ENCODE peak calls at places on chromosome X, in ten cellular contexts. C is fibroblast of villous mesenchyme, T is tibial artery, J is lung, F is dorsolateral prefrontal cortex, P is A673, Y is endothelial cell, A is BJ, N is astrocyte of the spinal cord, X is heart left ventricle. B is an unnamed sample.

GRCh38 chrX:131763674-131764073 is 219.8 kb downstream of the OR13H1 start:
- DNase-seq in C (peak), T (no peak), J (peak), F (peak), P (peak), Y (no peak), A (no peak), N (peak), X (no peak), B (no peak)

GRCh38 chrX:397575-397974 is 10.9 kb upstream of the PPP2R3B start:
- DNase-seq in C (peak), T (no peak), J (no peak), F (no peak), P (no peak), Y (no peak), A (peak), N (peak), X (peak), B (no peak)

GRCh38 chrX:119272882-119273806 is 37.1 kb downstream of the PGRMC1 start:
- DNase-seq in C (peak), T (no peak), J (no peak), F (no peak), P (no peak), Y (peak), A (no peak), N (peak), X (peak), B (no peak)

GRCh38 chrX:52262195-52262546 is 77.5 kb downstream of the MAGED4 start:
- DNase-seq in C (no peak), T (no peak), J (no peak), F (no peak), P (peak), Y (no peak), A (no peak), N (peak), X (no peak), B (no peak)

GRCh38 chrX:150365051-150365952 is 2.2 kb downstream of the MAMLD1 start:
- DNase-seq in C (peak), T (peak), J (peak), F (peak), P (peak), Y (peak), A (no peak), N (peak), X (peak), B (no peak)

GRCh38 chrX:40156472-40157227 is 58.9 kb upstream of the BCOR start:
- DNase-seq in C (no peak), T (no peak), J (no peak), F (no peak), P (no peak), Y (no peak), A (no peak), N (no peak), X (no peak), B (no peak)

GRCh38 chrX:133045986-133046385 is 50.9 kb downstream of the USP26 start:
- DNase-seq in C (peak), T (no peak), J (no peak), F (no peak), P (peak), Y (peak), A (no peak), N (peak), X (no peak), B (no peak)

GRCh38 chrX:138745215-138745614 is 33.7 kb upstream of the FGF13 start:
- DNase-seq in C (peak), T (no peak), J (peak), F (no peak), P (peak), Y (peak), A (no peak), N (peak), X (no peak), B (no peak)

GRCh38 chrX:139204903-139205667 is 325.5 kb upstream of the F9 start:
- DNase-seq in C (no peak), T (no peak), J (no peak), F (no peak), P (peak), Y (peak), A (no peak), N (no peak), X (peak), B (no peak)

GRCh38 chrX:152824841-152825374 is 5.6 kb downstream of the CETN2 start:
- DNase-seq in C (no peak), T (no peak), J (no peak), F (no peak), P (no peak), Y (no peak), A (no peak), N (no peak), X (no peak), B (no peak)

GRCh38 chrX:11533211-11533651 is 132.5 kb downstream of the ARHGAP6 start:
- DNase-seq in C (peak), T (no peak), J (no peak), F (no peak), P (peak), Y (no peak), A (peak), N (peak), X (no peak), B (no peak)

GRCh38 chrX:44913656-44914531 is 40.9 kb downstream of the KDM6A start:
- DNase-seq in C (no peak), T (no peak), J (no peak), F (no peak), P (no peak), Y (no peak), A (no peak), N (no peak), X (no peak), B (no peak)

GRCh38 chrX:25018682-25019081 is 2.9 kb upstream of the ARX start:
- DNase-seq in C (no peak), T (no peak), J (no peak), F (no peak), P (no peak), Y (no peak), A (no peak), N (no peak), X (no peak), B (no peak)

GRCh38 chrX:5681159-5681558 is 547.5 kb downstream of the NLGN4X start:
- DNase-seq in C (peak), T (no peak), J (no peak), F (no peak), P (peak), Y (no peak), A (no peak), N (peak), X (no peak), B (no peak)

GRCh38 chrX:6021316-6022091 is 207.2 kb downstream of the NLGN4X start:
- DNase-seq in C (peak), T (no peak), J (peak), F (no peak), P (peak), Y (peak), A (no peak), N (peak), X (no peak), B (no peak)

GRCh38 chrX:6758234-6758633 is 223.3 kb upstream of the VCX3A start:
- DNase-seq in C (no peak), T (no peak), J (no peak), F (no peak), P (no peak), Y (no peak), A (no peak), N (no peak), X (no peak), B (no peak)

GRCh38 chrX:68989865-68990606 is 161.2 kb downstream of the EFNB1 start:
- DNase-seq in C (peak), T (no peak), J (no peak), F (no peak), P (no peak), Y (no peak), A (peak), N (peak), X (peak), B (peak)

GRCh38 chrX:267771-268261 is 13.4 kb upstream of the PLCXD1 start:
- DNase-seq in C (no peak), T (peak), J (no peak), F (peak), P (no peak), Y (no peak), A (no peak), N (no peak), X (peak), B (peak)

GRCh38 chrX:39275500-39276068 is 474.3 kb downstream of the MID1IP1 start:
- DNase-seq in C (no peak), T (no peak), J (no peak), F (no peak), P (no peak), Y (no peak), A (no peak), N (no peak), X (no peak), B (no peak)

GRCh38 chrX:12974797-12975669 is at the start of gene TMSB4X:
- DNase-seq in C (peak), T (peak), J (peak), F (peak), P (peak), Y (peak), A (no peak), N (peak), X (peak), B (peak)

GRCh38 chrX:103175944-103176753 is 38.8 kb upstream of the BEX4 start:
- DNase-seq in C (peak), T (peak), J (peak), F (peak), P (peak), Y (peak), A (no peak), N (peak), X (peak), B (peak)

GRCh38 chrX:102883491-102883890 is 53.6 kb upstream of the RAB40AL start:
- DNase-seq in C (no peak), T (no peak), J (no peak), F (no peak), P (no peak), Y (no peak), A (no peak), N (no peak), X (no peak), B (no peak)

GRCh38 chrX:37912286-37912685 is 64.9 kb upstream of the DYNLT3 start:
- DNase-seq in C (peak), T (no peak), J (no peak), F (no peak), P (peak), Y (no peak), A (peak), N (peak), X (no peak), B (no peak)

GRCh38 chrX:69107231-69107739 is 58.0 kb downstream of the PJA1 start:
- DNase-seq in C (peak), T (no peak), J (no peak), F (no peak), P (peak), Y (no peak), A (no peak), N (no peak), X (no peak), B (no peak)

GRCh38 chrX:105715746-105716145 is 106.6 kb upstream of the NRK start:
- DNase-seq in C (no peak), T (no peak), J (no peak), F (no peak), P (no peak), Y (no peak), A (no peak), N (no peak), X (no peak), B (no peak)

DNA sequence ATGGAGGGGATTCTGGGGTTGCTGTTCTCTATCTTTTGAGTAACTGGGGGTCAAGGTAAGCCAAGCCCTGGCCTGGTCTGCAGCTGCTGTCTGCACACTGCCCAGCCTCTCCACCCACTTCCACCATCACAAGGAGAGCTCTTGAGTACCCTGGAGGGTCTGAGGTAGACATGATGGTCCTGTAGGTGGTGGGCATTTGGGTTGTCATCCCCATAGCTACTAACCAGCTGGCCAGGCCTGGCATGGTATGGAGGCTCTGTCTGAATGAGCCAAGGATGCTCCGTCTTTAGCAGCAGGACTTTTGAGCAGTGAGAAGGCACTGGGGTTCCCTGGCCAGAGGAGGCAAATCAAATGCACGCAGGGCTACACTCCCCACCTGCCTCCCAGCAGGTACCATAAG is 82.7 kb downstream of the NHSL2 start:
- DNase-seq in C (no peak), T (no peak), J (no peak), F (no peak), P (no peak), Y (no peak), A (no peak), N (no peak), X (no peak), B (no peak)
- TF ChIP-seq CTCF in C (no peak), T (no peak), J (no peak), F (no peak), P (no peak), Y (no peak), A (no peak), N (no peak), X (no peak), B (no peak)

GRCh38 chrX:120625366-120625765 is 4.5 kb downstream of the C1GALT1C1 start:
- DNase-seq in C (peak), T (no peak), J (no peak), F (no peak), P (no peak), Y (no peak), A (peak), N (no peak), X (no peak), B (no peak)
- TF ChIP-seq CTCF in C (no peak), T (no peak), J (no peak), F (no peak), P (no peak), Y (no peak), A (no peak), N (no peak), X (no peak), B (no peak)

DNA sequence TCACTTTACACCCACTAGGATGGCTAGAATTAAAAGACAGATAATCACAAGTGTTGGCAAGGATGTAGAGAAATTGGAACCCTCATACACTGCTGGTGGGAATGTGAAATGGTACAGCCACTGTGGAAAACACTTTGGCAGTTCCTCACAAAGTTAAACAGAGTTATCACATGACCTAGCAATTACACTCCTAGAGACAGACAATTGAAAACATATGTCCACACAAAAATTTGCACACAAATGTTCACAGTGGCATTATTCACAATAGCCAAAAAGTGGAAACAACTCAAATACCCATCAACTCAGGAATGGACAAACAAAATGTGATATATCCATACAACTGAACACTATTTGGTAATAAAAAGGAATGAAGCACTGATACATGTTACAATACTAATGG is 5.7 kb downstream of the ZNF280C start:
- DNase-seq in C (peak), T (no peak), J (no peak), F (no peak), P (no peak), Y (no peak), A (no peak), N (no peak), X (no peak), B (no peak)
- TF ChIP-seq CTCF in C (no peak), T (no peak), J (no peak), F (no peak), P (no peak), Y (no peak), A (peak), N (no peak), X (no peak), B (no peak)

DNA sequence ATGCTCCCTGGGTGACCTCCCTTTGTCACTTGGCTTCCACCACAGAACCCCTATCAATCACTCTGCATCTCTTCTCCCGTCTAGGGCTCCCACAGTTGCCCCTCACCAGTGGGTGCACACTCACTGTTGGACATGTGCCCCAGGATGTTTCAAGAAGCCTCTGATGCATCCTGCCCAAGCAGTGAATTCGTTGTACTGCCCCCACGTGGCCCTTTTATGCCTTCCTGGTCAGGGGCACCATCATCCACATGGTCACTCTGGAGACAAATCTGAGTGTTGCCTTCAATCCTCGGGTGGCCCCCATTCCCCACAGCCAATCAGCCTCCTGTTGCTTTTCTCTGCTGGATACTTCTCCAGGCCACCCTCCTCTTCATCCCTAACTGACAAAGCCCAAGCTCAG is 12.2 kb downstream of the ITIH6 start:
- DNase-seq in C (peak), T (no peak), J (no peak), F (no peak), P (peak), Y (peak), A (no peak), N (no peak), X (no peak), B (no peak)
- TF ChIP-seq CTCF in C (peak), T (no peak), J (no peak), F (no peak), P (peak), Y (no peak), A (peak), N (no peak), X (no peak), B (no peak)

GRCh38 chrX:80812176-80812575 is 2.5 kb upstream of the BRWD3 start:
- DNase-seq in C (peak), T (no peak), J (no peak), F (no peak), P (peak), Y (peak), A (no peak), N (peak), X (peak), B (no peak)
- TF ChIP-seq CTCF in C (no peak), T (no peak), J (no peak), F (no peak), P (peak), Y (no peak), A (peak), N (peak), X (no peak), B (no peak)

DNA sequence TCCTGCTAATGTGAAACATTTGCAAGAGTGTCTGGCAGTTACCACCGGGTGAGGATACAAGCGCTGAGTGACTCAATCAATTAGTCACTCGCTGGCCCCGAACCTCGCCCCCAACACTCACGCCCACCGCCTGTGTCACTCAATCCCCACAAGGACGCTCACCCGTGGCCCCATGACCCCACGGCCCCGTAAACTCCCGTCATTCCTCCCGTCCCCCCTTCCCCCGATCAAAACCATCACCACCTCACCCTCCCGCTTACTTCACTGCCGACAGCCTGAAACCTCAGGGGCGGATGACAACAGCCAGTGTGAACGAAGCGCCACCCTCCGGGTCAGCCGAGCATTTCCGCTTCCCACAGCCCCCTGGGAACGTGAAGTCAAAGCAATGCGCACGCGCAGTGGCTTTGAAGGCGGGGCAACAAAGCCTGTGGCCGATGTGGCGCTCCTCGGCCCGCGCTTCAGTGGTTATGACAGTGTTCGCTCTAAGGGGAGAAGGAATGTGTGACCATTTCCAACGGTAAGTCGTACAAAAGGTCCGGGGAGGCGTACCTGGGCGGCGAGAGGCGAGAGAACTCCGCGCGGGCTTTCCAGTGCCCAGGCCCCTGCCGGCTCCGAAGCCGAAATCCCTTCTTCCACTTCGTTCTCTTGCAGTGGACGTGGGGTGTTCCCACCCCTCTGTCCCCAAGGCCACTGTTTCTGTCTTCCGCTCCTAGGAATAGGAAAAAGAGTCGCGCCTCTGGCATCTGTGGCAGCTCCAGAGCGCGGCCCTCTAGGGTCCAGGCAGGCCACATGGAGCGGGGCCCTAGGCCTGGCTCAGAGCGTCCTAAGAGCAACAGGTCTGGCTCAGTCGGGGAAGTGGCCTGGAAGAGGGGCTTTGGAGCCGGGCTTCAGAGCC is at the start of gene ZNF674:
- DNase-seq in C (peak), T (peak), J (peak), F (peak), P (peak), Y (peak), A (peak), N (peak), X (peak), B (peak)
- TF ChIP-seq CTCF in C (peak), T (peak), J (peak), F (peak), P (peak), Y (no peak), A (peak), N (peak), X (peak), B (no peak)

GRCh38 chrX:121323337-121323736 is 275.9 kb downstream of the GLUD2 start:
- DNase-seq in C (no peak), T (no peak), J (no peak), F (no peak), P (no peak), Y (no peak), A (no peak), N (no peak), X (no peak), B (no peak)
- TF ChIP-seq CTCF in C (no peak), T (no peak), J (no peak), F (no peak), P (no peak), Y (no peak), A (no peak), N (no peak), X (no peak), B (no peak)

DNA sequence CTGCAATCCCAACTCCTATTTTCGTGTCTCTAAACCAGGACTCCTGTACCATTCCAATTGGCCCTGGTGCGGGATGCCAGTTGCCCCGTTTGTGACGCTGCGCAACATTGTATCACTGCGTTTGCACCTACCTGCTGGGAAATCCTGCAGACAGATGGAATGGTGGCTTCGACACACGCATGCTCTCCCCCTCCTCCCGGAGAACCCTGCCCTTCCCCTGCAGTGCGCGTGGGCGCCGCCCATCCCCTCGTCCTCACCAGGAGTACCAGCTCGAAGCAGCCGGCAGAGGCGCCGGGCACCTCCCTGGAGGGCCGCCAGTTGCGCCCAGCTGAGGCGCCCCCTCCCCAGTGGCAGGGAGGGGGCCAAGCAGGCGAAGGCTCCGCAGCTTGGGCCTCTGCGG is 1.4 kb downstream of the DGKK start:
- DNase-seq in C (no peak), T (no peak), J (no peak), F (no peak), P (no peak), Y (no peak), A (no peak), N (no peak), X (no peak), B (no peak)
- TF ChIP-seq CTCF in C (no peak), T (no peak), J (no peak), F (no peak), P (no peak), Y (no peak), A (no peak), N (no peak), X (no peak), B (no peak)

GRCh38 chrX:110847334-110847733 is 51.7 kb upstream of the CHRDL1 start:
- DNase-seq in C (peak), T (no peak), J (no peak), F (no peak), P (peak), Y (peak), A (no peak), N (peak), X (no peak), B (no peak)
- TF ChIP-seq CTCF in C (peak), T (peak), J (peak), F (peak), P (peak), Y (peak), A (peak), N (peak), X (peak), B (peak)

B was measured in mesothelial cell of epicardium.